ENCODE peak calls at places on chromosomes 12 and 14, in four cellular contexts. U is AML-193, W is HTR-8/SVneo, X is psoas muscle. H is an unnamed sample.

GRCh38 chr12:50572275-50572674 is 67.5 kb downstream of the DIP2B start:
- DNase-seq in U (peak; percentile 91), W (peak; percentile 56), X (no peak), H (no peak)

GRCh38 chr12:31324116-31324844 is 1.7 kb downstream of the SINHCAF start:
- DNase-seq in U (peak; percentile 27), W (no peak), X (peak; percentile 68), H (peak; percentile 64)

GRCh38 chr12:112107728-112108447 is 695 bp downstream of the NAA25 start:
- DNase-seq in U (peak; percentile 57), W (no peak), X (peak; percentile 71), H (peak; percentile 57)

GRCh38 chr12:105878964-105879363 is 259.8 kb downstream of the NUAK1 start:
- DNase-seq in U (no peak), W (no peak), X (no peak), H (no peak)

GRCh38 chr12:120139958-120140357 is 23.4 kb upstream of the RAB35 start:
- DNase-seq in U (no peak), W (no peak), X (no peak), H (no peak)

GRCh38 chr12:89354630-89354931 is 2.3 kb upstream of the DUSP6 start:
- DNase-seq in U (peak; percentile 24), W (no peak), X (no peak), H (no peak)

GRCh38 chr14:36467332-36467731 is 52.7 kb downstream of the NKX2-1 start:
- DNase-seq in U (no peak), W (no peak), X (no peak), H (no peak)

GRCh38 chr12:80187660-80188090 is 88.3 kb downstream of the OTOGL start:
- DNase-seq in U (no peak), W (peak; percentile 38), X (no peak), H (no peak)

GRCh38 chr12:27906658-27907473 is 65.7 kb downstream of the PTHLH start:
- DNase-seq in U (no peak), W (no peak), X (no peak), H (no peak)